ENCODE peak calls at places on chromosomes 16 and 17, in nine cellular contexts. Y is body of pancreas, S is GM12878, H is cardiac fibroblast, F is foreskin fibroblast, A is AG10803, U is A549, J is AG09309, T is AG04449. Z is an unnamed sample.

GRCh38 chr16:79351927-79352326 is 248.6 kb downstream of the MAF start:
- DNase-seq in Y (no peak), S (no peak), H (no peak), F (no peak), A (no peak), U (no peak), J (no peak), T (no peak), Z (no peak)

GRCh38 chr17:13222931-13223330 is 205.1 kb upstream of the ELAC2 start:
- DNase-seq in Y (no peak), S (no peak), H (no peak), F (no peak), A (no peak), U (no peak), J (no peak), T (no peak), Z (no peak)

GRCh38 chr17:56319531-56319930 is 166.3 kb downstream of the ANKFN1 start:
- DNase-seq in Y (no peak), S (peak; percentile 2), H (peak; percentile 25), F (peak; percentile 21), A (peak; percentile 70), U (peak; percentile 41), J (peak; percentile 28), T (no peak), Z (no peak)

GRCh38 chr17:39607057-39607850 is 466 bp downstream of the NEUROD2 start:
- DNase-seq in Y (no peak), S (no peak), H (no peak), F (no peak), A (no peak), U (no peak), J (no peak), T (no peak), Z (no peak)

GRCh38 chr17:45121055-45121454 is 11.3 kb downstream of the PLCD3 start:
- DNase-seq in Y (no peak), S (no peak), H (no peak), F (no peak), A (no peak), U (no peak), J (no peak), T (no peak), Z (no peak)

GRCh38 chr16:50644730-50645129 is 36.4 kb downstream of the SNX20 start:
- DNase-seq in Y (peak; percentile 54), S (no peak), H (peak; percentile 63), F (no peak), A (peak; percentile 76), U (no peak), J (peak; percentile 4), T (no peak), Z (no peak)

GRCh38 chr16:53996961-53997360 is 289.6 kb downstream of the IRX3 start:
- DNase-seq in Y (no peak), S (no peak), H (no peak), F (no peak), A (no peak), U (no peak), J (no peak), T (no peak), Z (no peak)

GRCh38 chr16:57049678-57050077 is 42.7 kb upstream of the CPNE2 start:
- DNase-seq in Y (no peak), S (peak; percentile 52), H (no peak), F (no peak), A (no peak), U (no peak), J (no peak), T (no peak), Z (no peak)

GRCh38 chr16:5884339-5884738 is 786.7 kb upstream of the EEF2KMT start:
- DNase-seq in Y (no peak), S (no peak), H (no peak), F (no peak), A (no peak), U (no peak), J (no peak), T (no peak), Z (no peak)

GRCh38 chr17:80792373-80792781 is 199.3 kb upstream of the CHMP6 start:
- DNase-seq in Y (no peak), S (no peak), H (peak; percentile 26), F (peak; percentile 13), A (no peak), U (peak; percentile 25), J (no peak), T (no peak), Z (peak; percentile 40)

GRCh38 chr16:54628796-54629625 is 301.7 kb upstream of the IRX5 start:
- DNase-seq in Y (peak; percentile 40), S (no peak), H (no peak), F (no peak), A (no peak), U (no peak), J (no peak), T (no peak), Z (no peak)

GRCh38 chr17:80990921-80991644 is 558 bp upstream of the CHMP6 start:
- DNase-seq in Y (no peak), S (no peak), H (no peak), F (no peak), A (no peak), U (no peak), J (no peak), T (no peak), Z (no peak)

GRCh38 chr17:33977729-33978514 is 277.2 kb upstream of the CCL2 start:
- DNase-seq in Y (no peak), S (no peak), H (no peak), F (no peak), A (no peak), U (no peak), J (no peak), T (no peak), Z (peak; percentile 73)

GRCh38 chr17:11901901-11902300 is 95.4 kb downstream of the ZNF18 start:
- DNase-seq in Y (no peak), S (no peak), H (no peak), F (no peak), A (no peak), U (no peak), J (no peak), T (no peak), Z (no peak)

GRCh38 chr16:84462296-84463210 is 41.9 kb downstream of the MEAK7 start:
- DNase-seq in Y (no peak), S (no peak), H (no peak), F (no peak), A (no peak), U (no peak), J (no peak), T (no peak), Z (no peak)

GRCh38 chr17:44118427-44119050 is 4.9 kb downstream of the HDAC5 start:
- DNase-seq in Y (no peak), S (no peak), H (no peak), F (no peak), A (no peak), U (no peak), J (no peak), T (no peak), Z (no peak)

GRCh38 chr17:48412841-48413240 is 17.2 kb downstream of the SKAP1 start:
- DNase-seq in Y (no peak), S (no peak), H (no peak), F (no peak), A (no peak), U (no peak), J (no peak), T (no peak), Z (no peak)
- H3K4me3 ChIP-seq in Y (no peak overlapping the region), S (no peak overlapping the region), H (no peak overlapping the region), F (no peak overlapping the region), A (no peak overlapping the region), U (no peak overlapping the region), J (no peak overlapping the region), T (no peak overlapping the region), Z (no peak overlapping the region)

GRCh38 chr16:22813946-22814325 is at the start of gene HS3ST2:
- DNase-seq in Y (peak; percentile 20), S (no peak), H (peak; percentile 0), F (peak; percentile 62), A (peak; percentile 24), U (no peak), J (no peak), T (no peak), Z (peak; percentile 30)
- H3K4me3 ChIP-seq in Y (no peak within 1 kb of the TSS), S (no peak within 1 kb of the TSS), H (no peak within 1 kb of the TSS), F (peak within 1 kb of the TSS; percentile 50), A (peak within 1 kb of the TSS; percentile 36), U (no peak within 1 kb of the TSS), J (peak within 1 kb of the TSS; percentile 24), T (peak within 1 kb of the TSS; percentile 12), Z (no peak within 1 kb of the TSS)

GRCh38 chr17:7184091-7184488 is 4.9 kb upstream of the ASGR1 start:
- DNase-seq in Y (peak; percentile 85), S (no peak), H (no peak), F (no peak), A (no peak), U (no peak), J (no peak), T (no peak), Z (no peak)
- H3K4me3 ChIP-seq in Y (no peak overlapping the region), S (no peak overlapping the region), H (no peak overlapping the region), F (no peak overlapping the region), A (no peak overlapping the region), U (no peak overlapping the region), J (no peak overlapping the region), T (no peak overlapping the region), Z (no peak overlapping the region)

GRCh38 chr16:31528726-31529397 is 1.2 kb downstream of the AHSP start:
- DNase-seq in Y (no peak), S (no peak), H (peak; percentile 59), F (no peak), A (peak; percentile 68), U (no peak), J (no peak), T (peak; percentile 9), Z (peak; percentile 13)
- H3K4me3 ChIP-seq in Y (no peak overlapping the region), S (no peak overlapping the region), H (peak overlapping the region; percentile 22), F (peak overlapping the region; percentile 43), A (peak overlapping the region; percentile 53), U (peak overlapping the region; percentile 26), J (peak overlapping the region; percentile 15), T (peak overlapping the region; percentile 50), Z (peak overlapping the region; percentile 39)

DNA sequence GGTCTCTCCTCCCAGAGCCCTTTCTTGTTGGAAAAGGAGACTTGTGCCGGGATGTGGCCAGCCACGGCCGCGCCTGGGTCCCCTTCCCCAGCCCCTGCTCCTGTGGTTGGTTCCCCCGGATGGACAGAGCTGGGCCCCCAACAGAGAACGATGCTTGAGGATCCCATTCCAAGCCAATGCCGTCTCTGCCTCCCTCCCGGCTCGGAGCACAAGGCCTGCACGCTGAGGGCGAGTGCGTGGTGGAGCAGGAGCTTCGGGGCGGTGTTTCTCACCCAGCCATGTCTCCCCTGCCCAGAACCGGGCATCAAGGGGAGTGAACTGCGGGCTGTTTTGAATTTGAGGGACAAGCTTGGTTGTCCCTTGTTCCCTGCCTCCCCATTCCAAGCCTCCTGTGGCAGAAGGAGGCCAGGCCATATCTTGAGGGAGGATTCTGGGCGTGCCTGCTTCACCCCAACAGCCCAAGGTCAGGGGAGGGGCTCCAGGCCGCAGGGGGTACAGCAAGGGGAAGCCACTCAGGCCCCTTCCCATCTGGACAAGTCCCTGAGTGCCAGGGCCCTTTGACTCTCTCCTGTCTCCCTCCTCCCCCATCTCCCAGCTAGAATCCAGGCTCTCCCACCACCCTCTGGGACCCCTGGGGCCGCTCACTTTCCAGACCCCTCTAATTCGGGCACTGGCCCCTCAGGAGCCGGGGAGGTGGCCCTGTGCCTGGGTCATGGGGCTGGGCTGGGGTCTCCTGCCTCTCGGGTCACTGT is 43.6 kb downstream of the SOCS3 start:
- DNase-seq in Y (no peak), S (no peak), H (no peak), F (no peak), A (no peak), U (peak; percentile 60), J (no peak), T (no peak), Z (no peak)
- H3K4me3 ChIP-seq in Y (no peak overlapping the region), S (peak overlapping the region; percentile 70), H (peak overlapping the region; percentile 8), F (peak overlapping the region; percentile 48), A (peak overlapping the region; percentile 47), U (peak overlapping the region; percentile 29), J (peak overlapping the region; percentile 23), T (peak overlapping the region; percentile 40), Z (no peak overlapping the region)

Z was measured in MG63.